ENCODE peak calls at places on chromosomes 7 and 10, in six cellular contexts. S, M, Q, P, Z and Y are unnamed samples.

GRCh38 chr7:157494506-157495176 is 157.8 kb downstream of the DNAJB6 start:
- DNase-seq in Z (no peak), Q (no peak), P (no peak), M (no peak), S (no peak), Y (no peak)

GRCh38 chr7:155919400-155920067 is 107.3 kb upstream of the SHH start:
- DNase-seq in Z (no peak), P (no peak), M (no peak), S (no peak), Q (no peak), Y (no peak)

GRCh38 chr7:109111086-109111485 is 541.4 kb downstream of the DNAJB9 start:
- DNase-seq in P (no peak), M (no peak), Z (no peak), Q (no peak), S (no peak), Y (no peak)

GRCh38 chr7:143255564-143255963 is 7.7 kb upstream of the GSTK1 start:
- DNase-seq in Z (no peak), P (no peak), Q (no peak), M (no peak), S (peak), Y (no peak)

GRCh38 chr7:78496226-78496625 is 697.7 kb downstream of the PHTF2 start:
- DNase-seq in P (no peak), Z (no peak), S (no peak), Q (no peak), M (no peak), Y (no peak)

GRCh38 chr10:69696073-69696731 is 66.2 kb downstream of the FAM241B start:
- DNase-seq in S (peak), Q (no peak), P (peak), Z (no peak), M (no peak), Y (no peak)

GRCh38 chr10:120735773-120736371 is 115.3 kb upstream of the WDR11 start:
- DNase-seq in Z (no peak), P (peak), S (peak), M (no peak), Q (no peak), Y (peak)

GRCh38 chr10:42943025-42943818 is 133.6 kb upstream of the RET start:
- DNase-seq in Q (no peak), P (no peak), Z (peak), S (no peak), M (no peak), Y (no peak)

GRCh38 chr7:42219447-42219846 is 17.6 kb downstream of the GLI3 start:
- DNase-seq in Q (no peak), Z (no peak), S (no peak), M (no peak), P (no peak), Y (no peak)